ENCODE peak calls at places on chromosomes 5 and 9, in nine cellular contexts. O is right lobe of liver; U is CD8-positive, alpha-beta T cell; E is GM10248; P is MM.1S; R is RWPE1; K is mammary epithelial cell; B is thyroid gland; J is fibroblast of pulmonary artery. S is an unnamed sample.

GRCh38 chr5:125154321-125154811 is 407.9 kb upstream of the ZNF608 start:
- DNase-seq in R (no peak), B (no peak), J (peak), P (no peak), K (no peak), O (no peak), U (no peak), E (no peak), S (no peak)

GRCh38 chr5:111954516-111955337 is 197.7 kb upstream of the NREP start:
- DNase-seq in E (peak), O (no peak), R (no peak), J (no peak), K (no peak), B (no peak), P (no peak), U (no peak), S (no peak)

GRCh38 chr9:70044450-70045307 is 1.0 kb downstream of the MAMDC2 start:
- DNase-seq in R (peak), K (peak), U (no peak), B (peak), E (no peak), P (peak), O (no peak), J (peak), S (no peak)

GRCh38 chr5:66814146-66814991 is 218.2 kb downstream of the MAST4 start:
- DNase-seq in B (peak), E (peak), U (peak), O (no peak), R (peak), K (peak), P (peak), J (peak), S (peak)

GRCh38 chr5:126056851-126057622 is 366.2 kb upstream of the GRAMD2B start:
- DNase-seq in U (no peak), R (no peak), P (no peak), E (no peak), K (no peak), O (no peak), B (no peak), J (no peak), S (no peak)

GRCh38 chr9:75890541-75891276 is at the start of gene PCSK5:
- DNase-seq in E (peak), O (peak), U (peak), R (peak), P (peak), K (peak), B (peak), J (peak), S (peak)

GRCh38 chr9:13279284-13280162 is at the start of gene MPDZ:
- DNase-seq in P (no peak), U (no peak), B (peak), J (peak), R (peak), K (peak), O (peak), E (no peak), S (peak)

GRCh38 chr5:128498844-128499455 is 39.1 kb downstream of the FBN2 start:
- DNase-seq in K (peak), E (peak), J (peak), P (peak), R (peak), U (no peak), O (no peak), B (no peak), S (peak)

GRCh38 chr9:101485873-101486692 is 47.6 kb upstream of the RNF20 start:
- DNase-seq in K (peak), R (peak), B (peak), O (peak), J (peak), E (no peak), P (no peak), U (no peak), S (no peak)

GRCh38 chr9:135101486-135101885 is 14.0 kb downstream of the OLFM1 start:
- DNase-seq in P (no peak), J (no peak), B (no peak), R (no peak), O (no peak), E (no peak), U (no peak), K (no peak), S (no peak)

GRCh38 chr9:89564257-89564878 is 40.4 kb upstream of the GADD45G start:
- DNase-seq in P (peak), B (no peak), E (peak), R (peak), K (no peak), O (no peak), J (peak), U (no peak), S (peak)

GRCh38 chr9:99556998-99557397 is 264.7 kb upstream of the NR4A3 start:
- DNase-seq in J (no peak), E (no peak), B (no peak), K (no peak), R (no peak), O (no peak), P (no peak), U (no peak), S (no peak)

GRCh38 chr9:93124793-93125192 is 9.3 kb downstream of the NINJ1 start:
- DNase-seq in B (peak), P (no peak), J (no peak), U (peak), E (no peak), R (no peak), O (peak), K (no peak), S (no peak)

GRCh38 chr9:134993416-134993815 is 75.7 kb upstream of the FCN1 start:
- DNase-seq in R (no peak), U (no peak), P (no peak), E (no peak), J (no peak), B (no peak), O (no peak), K (no peak), S (no peak)

GRCh38 chr9:93121316-93122241 is 12.5 kb downstream of the NINJ1 start:
- DNase-seq in O (peak), P (no peak), J (no peak), U (no peak), R (no peak), E (no peak), B (peak), K (no peak), S (no peak)

GRCh38 chr5:92991681-92992472 is 589.1 kb downstream of the NR2F1-AS1 start:
- DNase-seq in R (no peak), O (no peak), B (no peak), K (no peak), P (no peak), J (peak), U (no peak), E (no peak), S (no peak)

GRCh38 chr9:87498046-87498815 is 564 bp downstream of the DAPK1 start:
- DNase-seq in O (peak), B (peak), P (peak), J (peak), E (peak), K (peak), R (peak), U (no peak), S (peak)

GRCh38 chr9:79946718-79947117 is 375.0 kb downstream of the TLE4 start:
- DNase-seq in R (no peak), K (no peak), O (no peak), E (no peak), P (no peak), J (peak), B (peak), U (no peak), S (no peak)

GRCh38 chr5:160479926-160480325 is 58.3 kb downstream of the PTTG1 start:
- DNase-seq in E (no peak), B (no peak), J (peak), P (no peak), U (no peak), K (peak), R (no peak), O (no peak), S (no peak)

GRCh38 chr9:133103183-133103986 is 17.7 kb downstream of the RALGDS start:
- DNase-seq in B (peak), E (peak), J (peak), K (no peak), P (peak), U (peak), O (peak), R (peak), S (peak)

GRCh38 chr5:149627070-149627469 is 45.8 kb downstream of the ARHGEF37 start:
- DNase-seq in R (no peak), J (no peak), O (no peak), B (no peak), E (no peak), P (no peak), U (no peak), K (no peak), S (no peak)

GRCh38 chr9:503331-503730 is 288.7 kb downstream of the DOCK8 start:
- DNase-seq in P (no peak), B (no peak), E (no peak), J (no peak), K (no peak), O (no peak), U (no peak), R (no peak), S (no peak)

GRCh38 chr5:111394580-111394979 is 117.8 kb downstream of the STARD4 start:
- DNase-seq in P (no peak), K (peak), E (no peak), B (no peak), J (peak), U (no peak), O (no peak), R (peak), S (no peak)

GRCh38 chr5:36688722-36689121 is 82.3 kb downstream of the SLC1A3 start:
- DNase-seq in P (peak), O (no peak), B (no peak), K (no peak), R (peak), E (no peak), U (no peak), J (no peak), S (no peak)

GRCh38 chr5:5276471-5276870 is 136.3 kb downstream of the ADAMTS16 start:
- DNase-seq in B (no peak), O (no peak), P (no peak), E (no peak), J (no peak), R (no peak), U (no peak), K (no peak), S (no peak)

GRCh38 chr9:36772449-36773370 is 200.0 kb downstream of the MELK start:
- DNase-seq in E (no peak), O (no peak), R (no peak), J (peak), K (peak), U (no peak), B (no peak), P (peak), S (no peak)

GRCh38 chr5:177314376-177315342 is 3.0 kb upstream of the MXD3 start:
- DNase-seq in J (no peak), P (no peak), K (no peak), B (no peak), O (no peak), E (no peak), R (no peak), U (no peak), S (no peak)

GRCh38 chr9:6592231-6592630 is 53.3 kb downstream of the GLDC start:
- DNase-seq in U (no peak), E (no peak), O (no peak), R (no peak), B (no peak), J (no peak), P (no peak), K (no peak), S (no peak)

DNA sequence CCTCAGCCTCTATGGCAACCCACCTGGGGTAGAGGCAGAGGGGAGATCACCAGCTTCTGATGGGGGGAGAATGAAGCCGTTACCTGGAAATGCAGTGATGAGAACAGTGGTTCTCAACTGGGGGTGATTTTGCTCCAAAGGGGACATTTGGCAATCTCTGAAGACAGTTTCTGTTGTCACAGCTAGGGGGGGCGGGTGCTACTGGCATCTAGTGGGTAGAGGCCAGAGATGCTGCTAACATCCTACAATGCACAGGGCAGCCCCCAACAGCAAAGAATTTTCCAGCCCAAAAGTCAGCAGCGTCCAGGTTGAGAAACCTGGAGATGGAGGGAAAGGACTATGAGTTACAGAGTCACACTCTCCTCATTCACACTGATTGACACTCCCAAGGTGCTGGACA is 84.5 kb downstream of the FGF1 start:
- DNase-seq in U (no peak), P (no peak), O (no peak), E (no peak), K (no peak), J (no peak), B (no peak), R (no peak), S (no peak)
- TF ChIP-seq CTCF in U (no peak), P (no peak), O (no peak), E (no peak), K (no peak), J (no peak), B (no peak), R (no peak), S (no peak)

DNA sequence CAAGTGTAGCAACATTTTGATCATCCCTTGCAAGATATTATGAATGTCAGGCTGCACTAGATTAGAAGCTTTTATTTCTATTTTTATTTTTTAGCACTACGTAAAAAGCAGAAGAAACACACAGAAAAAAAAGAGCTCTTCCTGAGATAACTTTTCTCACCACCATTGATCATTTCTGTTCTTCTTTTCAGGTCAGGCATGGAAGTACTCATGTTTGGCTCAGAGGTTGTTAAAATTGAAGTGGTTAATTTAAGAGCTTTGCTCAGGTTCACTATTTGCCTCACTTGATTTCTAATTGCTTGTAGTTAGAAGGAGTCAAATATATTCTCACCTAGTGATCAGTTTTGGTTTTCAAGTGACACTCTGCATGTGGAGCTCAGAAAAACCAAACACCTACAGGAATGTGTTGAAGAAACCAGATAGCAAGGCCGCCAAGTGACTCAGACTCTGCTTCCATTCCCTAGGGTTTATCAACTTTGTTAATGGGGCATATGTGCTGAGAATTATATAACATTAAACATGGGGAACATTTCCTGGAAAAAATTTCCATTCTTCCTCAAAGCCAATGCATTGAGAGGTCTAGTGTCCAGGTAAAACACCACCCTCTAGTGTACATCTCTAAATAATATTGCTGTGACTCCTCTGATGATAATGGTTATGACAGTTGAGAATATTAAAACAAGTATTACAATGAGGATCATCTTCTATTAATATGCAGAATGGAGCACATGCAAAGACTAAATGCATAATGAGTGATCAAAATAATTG is 679.7 kb downstream of the CETN3 start:
- DNase-seq in P (peak), J (no peak), E (no peak), U (no peak), O (no peak), B (peak), K (peak), R (peak), S (no peak)
- TF ChIP-seq CTCF in P (peak), J (no peak), E (no peak), U (no peak), O (no peak), B (no peak), K (peak), R (no peak), S (peak)

GRCh38 chr5:140627972-140628371 is 5.0 kb downstream of the CD14 start:
- DNase-seq in O (no peak), P (no peak), J (no peak), K (no peak), R (no peak), U (no peak), B (no peak), E (no peak), S (no peak)

GRCh38 chr5:140631063-140631462 is 1.9 kb downstream of the CD14 start:
- DNase-seq in U (no peak), P (no peak), B (no peak), R (no peak), J (no peak), E (no peak), O (no peak), K (no peak), S (no peak)

GRCh38 chr5:140630296-140630695 is 2.7 kb downstream of the CD14 start:
- DNase-seq in B (no peak), R (no peak), E (no peak), O (no peak), U (no peak), K (peak), P (no peak), J (no peak), S (no peak)

GRCh38 chr5:140631831-140632365 is 1.1 kb downstream of the CD14 start:
- DNase-seq in B (peak), U (peak), J (no peak), K (no peak), O (peak), E (peak), P (peak), R (no peak), S (peak)

GRCh38 chr5:140628711-140629110 is 4.3 kb downstream of the CD14 start:
- DNase-seq in U (no peak), O (no peak), B (no peak), P (no peak), K (peak), J (peak), R (no peak), E (no peak), S (no peak)
- TF ChIP-seq CTCF in U (no peak), O (no peak), B (no peak), P (no peak), K (no peak), J (no peak), R (no peak), E (no peak), S (no peak)

DNA sequence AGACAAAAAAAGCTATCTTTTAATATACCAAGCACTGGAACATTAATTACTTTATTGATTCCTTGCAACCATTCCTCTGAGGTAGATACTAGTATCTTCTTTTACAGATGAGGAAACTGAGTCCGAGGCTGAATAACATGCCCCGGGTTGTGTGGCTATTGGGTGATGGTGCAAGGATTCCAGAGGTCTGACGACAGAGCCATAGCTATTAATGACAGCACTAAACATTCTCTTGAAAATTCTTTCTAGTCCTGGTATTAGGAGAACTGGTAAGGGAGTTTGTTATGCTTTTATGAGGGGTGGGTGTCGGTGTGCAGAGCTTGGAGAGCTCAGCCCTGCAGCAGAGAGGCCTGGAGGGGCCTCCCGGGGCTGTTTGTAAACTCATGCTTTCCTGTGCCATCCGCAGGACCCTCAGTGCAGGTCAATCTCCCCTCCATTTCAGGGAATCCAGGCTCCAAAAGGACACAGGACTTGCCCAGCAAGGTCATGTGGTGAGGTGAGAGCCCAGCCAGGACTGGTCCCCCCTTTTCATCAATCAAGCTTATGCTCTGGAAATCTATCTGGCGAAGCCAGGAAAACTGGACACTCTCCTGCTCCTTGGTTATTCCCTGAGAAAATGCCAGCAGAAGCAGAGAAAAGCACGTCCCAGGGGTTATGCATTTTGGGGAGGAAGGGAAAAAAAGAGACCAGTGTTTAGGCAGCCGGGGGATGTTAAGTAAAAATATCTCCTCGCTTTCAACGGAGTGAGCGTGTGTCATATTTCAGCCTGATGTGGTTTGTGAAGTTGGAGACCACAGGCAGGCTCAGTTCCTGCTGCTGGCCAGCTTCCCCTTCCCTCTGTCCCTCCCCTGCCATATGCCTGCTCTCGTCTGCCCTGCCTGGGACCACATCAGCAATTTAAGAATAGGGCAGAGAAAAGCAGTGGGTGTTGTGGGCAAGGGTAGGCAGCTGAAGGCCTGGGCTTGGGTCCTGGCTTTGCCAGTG is 3.7 kb downstream of the GSN start:
- DNase-seq in B (no peak), P (no peak), J (peak), U (no peak), R (no peak), O (no peak), K (peak), E (no peak), S (no peak)
- TF ChIP-seq CTCF in B (no peak), P (no peak), J (no peak), U (no peak), R (no peak), O (no peak), K (no peak), E (no peak), S (no peak)

GRCh38 chr5:59330680-59331079 is 562.8 kb downstream of the PDE4D start:
- DNase-seq in B (no peak), E (no peak), R (no peak), K (no peak), O (no peak), U (no peak), J (no peak), P (no peak), S (no peak)

GRCh38 chr5:59337240-59337639 is 556.3 kb downstream of the PDE4D start:
- DNase-seq in R (no peak), P (no peak), U (no peak), E (no peak), J (no peak), B (no peak), K (no peak), O (no peak), S (no peak)

GRCh38 chr5:59332236-59332973 is 561.1 kb downstream of the PDE4D start:
- DNase-seq in K (no peak), E (no peak), O (no peak), J (no peak), R (no peak), U (no peak), P (no peak), B (no peak), S (no peak)

GRCh38 chr5:59340637-59341036 is 552.9 kb downstream of the PDE4D start:
- DNase-seq in J (no peak), O (no peak), P (no peak), K (no peak), B (no peak), R (no peak), E (no peak), U (no peak), S (no peak)

DNA sequence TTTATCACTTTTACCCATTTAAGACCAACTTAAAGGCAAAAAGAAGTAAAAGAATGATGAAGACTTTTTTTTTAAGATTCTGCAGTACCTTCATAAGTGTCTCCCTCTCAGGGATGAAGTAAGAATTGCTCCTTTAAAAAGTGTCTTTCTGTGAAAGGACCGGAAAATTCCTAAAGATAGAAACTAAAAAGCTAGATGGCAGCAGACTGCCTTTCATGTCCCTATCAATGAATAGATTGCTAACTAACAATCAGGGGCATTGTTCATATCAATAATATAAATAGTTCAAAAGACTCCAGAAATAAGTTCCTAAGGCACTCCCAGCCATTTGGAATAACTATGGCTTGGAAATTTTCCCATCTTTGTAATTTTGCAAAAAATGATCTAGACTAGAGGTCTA is 558.0 kb downstream of the PDE4D start:
- DNase-seq in U (no peak), E (no peak), O (no peak), B (no peak), P (no peak), J (no peak), K (no peak), R (no peak), S (no peak)
- TF ChIP-seq CTCF in U (no peak), E (no peak), O (no peak), B (peak), P (no peak), J (no peak), K (no peak), R (peak), S (no peak)

GRCh38 chr5:86968311-86968753 is 299.4 kb upstream of the RASA1 start:
- DNase-seq in K (peak), R (peak), E (no peak), U (no peak), P (peak), B (peak), J (peak), O (no peak), S (peak)

GRCh38 chr5:86974910-86975309 is 292.8 kb upstream of the RASA1 start:
- DNase-seq in R (no peak), B (no peak), O (no peak), K (no peak), P (no peak), U (no peak), E (no peak), J (peak), S (no peak)

GRCh38 chr5:86971034-86971511 is 296.6 kb upstream of the RASA1 start:
- DNase-seq in B (no peak), O (no peak), K (peak), E (no peak), U (no peak), P (peak), J (peak), R (peak), S (no peak)
- TF ChIP-seq CTCF in B (no peak), O (peak), K (peak), E (peak), U (peak), P (peak), J (peak), R (no peak), S (peak)